ENCODE peak calls at places on chromosomes 7 and 10, in nine cellular contexts. Q is esophagus muscularis mucosa, J is spleen, F is ovary, G is tibial nerve, S is K562, O is H1, I is body of pancreas, K is uterus. R is an unnamed sample. For H3K4me1, the result is how much of the 10 kb centered on the place peaks cover.

GRCh38 chr7:121752706-121753105 is 120.3 kb upstream of the PTPRZ1 start:
- DNase-seq in K (no peak), J (no peak), S (no peak), O (no peak), G (no peak), Q (no peak), I (no peak), F (no peak), R (no peak)

GRCh38 chr7:25926009-25926408 is 226.0 kb upstream of the NFE2L3 start:
- DNase-seq in I (no peak), K (no peak), Q (peak), S (no peak), G (no peak), F (no peak), O (no peak), J (no peak), R (no peak)

GRCh38 chr7:93212881-93213280 is 13.4 kb downstream of the HEPACAM2 start:
- DNase-seq in O (no peak), G (no peak), K (no peak), J (no peak), F (no peak), I (no peak), Q (no peak), S (no peak), R (no peak)

GRCh38 chr7:140625908-140626868 is 14.4 kb downstream of the DENND2A start:
- DNase-seq in J (no peak), I (peak), O (peak), F (peak), Q (peak), S (no peak), K (peak), G (peak), R (peak)

GRCh38 chr10:89215511-89215910 is 8.4 kb upstream of the CH25H start:
- DNase-seq in S (no peak), O (no peak), Q (no peak), I (no peak), J (no peak), K (no peak), G (no peak), F (no peak), R (no peak)

GRCh38 chr7:131328387-131329175 is 905 bp downstream of the MKLN1 start:
- DNase-seq in G (no peak), O (no peak), K (no peak), J (no peak), Q (no peak), S (no peak), I (no peak), F (no peak), R (no peak)

GRCh38 chr10:48627984-48628609 is 23.2 kb upstream of the ARHGAP22 start:
- DNase-seq in S (no peak), F (no peak), O (no peak), I (no peak), K (no peak), G (no peak), Q (peak), J (no peak), R (no peak)

GRCh38 chr7:159148430-159149395 is 4.0 kb upstream of the VIPR2 start:
- DNase-seq in O (no peak), J (peak), S (no peak), K (no peak), I (no peak), G (no peak), Q (peak), F (no peak), R (no peak)

GRCh38 chr7:137025469-137026175 is 157.2 kb downstream of the CHRM2 start:
- DNase-seq in F (no peak), Q (no peak), O (no peak), S (no peak), I (no peak), K (no peak), J (no peak), G (no peak), R (no peak)

GRCh38 chr10:49310460-49310859 is 11.5 kb downstream of the C10orf71 start:
- DNase-seq in I (no peak), O (no peak), G (no peak), F (no peak), J (no peak), Q (no peak), S (no peak), K (no peak), R (no peak)

GRCh38 chr7:136958016-136958415 is 89.6 kb downstream of the CHRM2 start:
- DNase-seq in O (no peak), I (no peak), S (no peak), J (no peak), K (no peak), F (no peak), Q (no peak), G (no peak), R (no peak)

GRCh38 chr7:24992314-24992713 is 12.3 kb upstream of the OSBPL3 start:
- DNase-seq in O (no peak), I (no peak), Q (no peak), G (no peak), J (no peak), F (no peak), S (no peak), K (no peak), R (no peak)

GRCh38 chr7:108605582-108606173 is 36.0 kb downstream of the DNAJB9 start:
- DNase-seq in K (no peak), Q (no peak), O (no peak), I (no peak), F (no peak), G (no peak), J (no peak), S (no peak), R (no peak)

GRCh38 chr7:4136501-4137110 is 545.5 kb upstream of the FOXK1 start:
- DNase-seq in F (peak), Q (no peak), J (peak), S (no peak), G (no peak), K (no peak), I (no peak), O (no peak), R (no peak)

GRCh38 chr7:135742371-135742770 is 6.2 kb downstream of the FAM180A start:
- DNase-seq in Q (no peak), J (no peak), G (no peak), K (no peak), S (no peak), I (no peak), F (no peak), O (no peak), R (no peak)

GRCh38 chr7:101532000-101532399 is 97.1 kb downstream of the MYL10 start:
- DNase-seq in S (no peak), Q (no peak), O (no peak), F (no peak), I (no peak), G (no peak), J (no peak), K (no peak), R (no peak)

GRCh38 chr7:133480868-133481267 is 228.0 kb downstream of the EXOC4 start:
- DNase-seq in I (no peak), S (no peak), K (no peak), J (no peak), Q (no peak), G (no peak), F (no peak), O (no peak), R (no peak)

GRCh38 chr10:58641095-58641531 is 128.4 kb downstream of the BICC1 start:
- DNase-seq in I (no peak), Q (no peak), O (no peak), J (no peak), F (no peak), G (no peak), K (no peak), S (no peak), R (no peak)

GRCh38 chr10:29163746-29164145 is 125.1 kb upstream of the LYZL1 start:
- DNase-seq in Q (peak), G (no peak), S (no peak), J (no peak), I (no peak), K (no peak), F (no peak), O (no peak), R (no peak)

GRCh38 chr7:7969306-7970112 is 913 bp downstream of the GLCCI1 start:
- DNase-seq in O (no peak), F (peak), I (peak), G (peak), Q (no peak), S (peak), K (peak), J (peak), R (peak)

GRCh38 chr7:144027070-144027469 is 21.7 kb upstream of the OR2A5 start:
- DNase-seq in Q (no peak), J (no peak), G (no peak), O (no peak), F (no peak), K (no peak), S (no peak), I (no peak), R (no peak)

GRCh38 chr7:156378806-156379205 is 261.8 kb upstream of the RNF32 start:
- DNase-seq in J (no peak), S (no peak), F (no peak), O (no peak), Q (no peak), K (no peak), G (no peak), I (no peak), R (no peak)

GRCh38 chr10:26557641-26558014 is 119.5 kb downstream of the APBB1IP start:
- DNase-seq in S (no peak), K (no peak), O (no peak), I (no peak), G (no peak), Q (no peak), J (no peak), F (no peak), R (no peak)

GRCh38 chr7:53744361-53744760 is 708.9 kb downstream of the POM121L12 start:
- DNase-seq in K (no peak), S (no peak), G (no peak), F (no peak), Q (no peak), I (no peak), O (no peak), J (no peak), R (no peak)

GRCh38 chr10:59807629-59808620 is 54.7 kb upstream of the MRLN start:
- DNase-seq in S (no peak), F (no peak), Q (no peak), J (no peak), O (no peak), G (no peak), K (no peak), I (no peak), R (peak)

GRCh38 chr10:1255166-1255565 is 199.0 kb downstream of the WDR37 start:
- DNase-seq in F (no peak), K (no peak), G (no peak), S (no peak), O (no peak), J (peak), Q (no peak), I (no peak), R (no peak)

GRCh38 chr7:70726951-70727378 is 405.0 kb upstream of the GALNT17 start:
- DNase-seq in K (no peak), Q (no peak), O (no peak), S (no peak), F (no peak), I (no peak), J (no peak), G (no peak), R (no peak)

GRCh38 chr10:126867567-126868365 is 37.5 kb upstream of the DOCK1 start:
- DNase-seq in J (peak), O (no peak), S (no peak), Q (no peak), K (no peak), F (no peak), I (no peak), G (no peak), R (no peak)

GRCh38 chr7:123689250-123689649 is 33.6 kb downstream of the LMOD2 start:
- DNase-seq in G (no peak), F (no peak), I (no peak), Q (no peak), S (no peak), K (no peak), O (no peak), J (no peak), R (no peak)

GRCh38 chr7:146129997-146130396 is 13.4 kb downstream of the CNTNAP2 start:
- DNase-seq in K (no peak), G (no peak), O (no peak), S (no peak), J (no peak), I (no peak), F (no peak), Q (no peak), R (no peak)

GRCh38 chr7:30926323-30926722 is 14.7 kb downstream of the AQP1 start:
- DNase-seq in Q (no peak), G (peak), O (no peak), F (peak), I (peak), J (peak), K (peak), S (peak), R (no peak)

GRCh38 chr10:17645591-17646345 is 1.8 kb downstream of the STAM start:
- DNase-seq in S (no peak), Q (no peak), O (no peak), K (no peak), J (no peak), I (no peak), G (no peak), F (no peak), R (no peak)

GRCh38 chr7:157357129-157358040 is 20.6 kb downstream of the DNAJB6 start:
- DNase-seq in S (no peak), F (no peak), I (no peak), J (no peak), O (no peak), G (no peak), Q (no peak), K (no peak), R (no peak)

GRCh38 chr7:157547102-157547501 is 210.3 kb downstream of the DNAJB6 start:
- DNase-seq in Q (no peak), F (no peak), I (no peak), S (no peak), G (no peak), K (no peak), J (peak), O (no peak), R (no peak)

GRCh38 chr7:32579776-32580175 is 84.5 kb downstream of the AVL9 start:
- DNase-seq in O (no peak), Q (no peak), G (no peak), K (no peak), F (no peak), S (no peak), I (no peak), J (no peak), R (no peak)

GRCh38 chr10:129711261-129711660 is 244.2 kb downstream of the MGMT start:
- DNase-seq in K (no peak), O (no peak), J (no peak), I (no peak), G (no peak), F (no peak), Q (no peak), S (no peak), R (no peak)

GRCh38 chr7:126637538-126637937 is 615.2 kb downstream of the GRM8 start:
- DNase-seq in K (no peak), I (no peak), O (no peak), G (no peak), F (no peak), Q (no peak), J (no peak), S (no peak), R (no peak)

GRCh38 chr10:48604408-48605263 is at the start of gene ARHGAP22:
- DNase-seq in S (peak), O (no peak), I (no peak), J (no peak), K (no peak), F (peak), Q (peak), G (peak), R (peak)

GRCh38 chr10:80168111-80168511 is 35.6 kb downstream of the PLAC9 start:
- DNase-seq in K (no peak), O (no peak), Q (peak), S (no peak), J (peak), I (no peak), F (no peak), G (no peak), R (peak)

GRCh38 chr10:80167471-80167870 is 34.9 kb downstream of the PLAC9 start:
- DNase-seq in Q (no peak), O (no peak), K (no peak), F (no peak), I (no peak), J (peak), G (no peak), S (no peak), R (no peak)

GRCh38 chr10:80170026-80170425 is 35.3 kb downstream of the ANXA11 start:
- DNase-seq in I (no peak), G (no peak), O (no peak), J (no peak), F (no peak), S (no peak), Q (no peak), K (no peak), R (no peak)

GRCh38 chr10:80170641-80171040 is 34.7 kb downstream of the ANXA11 start:
- DNase-seq in S (no peak), K (no peak), J (peak), O (no peak), F (no peak), G (no peak), I (no peak), Q (no peak), R (peak)

GRCh38 chr10:80168679-80169380 is 36.3 kb downstream of the PLAC9 start:
- DNase-seq in G (no peak), F (no peak), I (peak), K (no peak), S (peak), J (peak), Q (no peak), O (no peak), R (no peak)
- TF ChIP-seq CTCF in G (no peak), F (no peak), I (peak), K (no peak), S (peak), J (peak), Q (peak), O (peak), R (no peak)

GRCh38 chr7:6168469-6168868 is 104.0 kb downstream of the CYTH3 start:
- DNase-seq in I (no peak), F (no peak), K (no peak), S (no peak), G (no peak), O (no peak), J (no peak), Q (no peak), R (no peak)

GRCh38 chr7:6171532-6172330 is 100.7 kb downstream of the CYTH3 start:
- DNase-seq in G (no peak), J (no peak), Q (no peak), K (no peak), O (peak), I (no peak), F (no peak), S (no peak), R (no peak)

GRCh38 chr7:6172331-6173295 is 99.8 kb downstream of the CYTH3 start:
- DNase-seq in F (no peak), G (no peak), O (no peak), I (no peak), J (no peak), S (no peak), Q (no peak), K (no peak), R (no peak)

GRCh38 chr7:6169805-6170520 is 102.5 kb downstream of the CYTH3 start:
- DNase-seq in S (no peak), J (no peak), F (no peak), I (no peak), Q (no peak), G (no peak), K (no peak), O (no peak), R (no peak)

DNA sequence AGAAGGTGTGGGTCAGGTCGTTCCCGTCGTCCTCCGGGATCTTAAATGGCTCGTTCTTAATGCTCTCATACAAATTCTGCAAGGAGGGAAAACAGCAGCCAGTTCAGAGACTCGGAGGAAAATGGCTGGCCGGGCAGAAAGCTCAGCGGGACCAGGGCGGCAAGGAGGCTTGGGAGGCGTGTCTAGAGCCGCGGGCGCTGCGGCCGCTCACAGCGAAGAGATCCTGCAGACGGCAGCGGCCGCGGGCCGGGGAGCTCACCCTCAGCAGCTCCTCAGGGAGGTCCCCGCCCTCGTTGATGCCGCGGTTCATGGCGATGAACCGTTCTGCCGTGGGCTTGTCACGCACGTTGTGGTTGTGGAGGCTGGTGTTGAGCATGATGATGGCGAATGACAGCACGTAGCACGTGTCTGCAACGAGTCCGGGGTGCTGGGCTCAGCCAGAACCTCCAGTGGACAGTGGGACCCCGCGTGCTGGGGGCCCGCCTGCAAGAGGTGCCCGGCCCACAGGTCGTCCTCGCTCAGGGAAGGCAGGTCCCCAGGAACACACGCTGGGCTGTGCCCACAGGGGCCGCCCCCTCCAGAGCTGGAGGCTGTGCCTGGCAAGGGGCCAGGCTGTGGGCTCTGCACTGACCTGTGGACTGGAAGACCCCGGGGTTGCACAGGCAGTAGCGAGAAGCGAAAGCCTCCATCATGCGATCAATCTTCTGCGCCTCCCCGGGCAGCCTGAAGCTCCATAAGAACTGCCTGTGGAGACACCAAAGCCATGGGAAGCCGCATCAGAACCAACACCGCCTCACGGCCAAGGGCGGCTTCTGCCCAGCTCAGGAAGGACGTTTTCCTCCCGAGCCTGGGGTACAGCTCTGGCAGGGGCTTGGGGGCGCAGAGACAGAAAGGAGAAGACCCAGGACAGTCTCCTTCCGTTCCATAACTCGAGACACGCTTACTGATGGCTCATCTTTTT is 101.6 kb downstream of the CYTH3 start:
- DNase-seq in S (no peak), I (no peak), J (no peak), F (no peak), Q (no peak), O (no peak), K (no peak), G (no peak), R (no peak)
- TF ChIP-seq POLR2A in S (no peak), I (no peak), J (no peak), F (no peak), Q (no peak), O (no peak), K (no peak), G (no peak), R (no peak)

GRCh38 chr10:122057841-122058240 is 68.9 kb downstream of the TACC2 start:
- DNase-seq in I (no peak), Q (no peak), O (no peak), G (no peak), S (no peak), J (no peak), K (no peak), F (no peak), R (no peak)
- H3K4me1 ChIP-seq in I (under half), Q (under half), O (under half), G (under half), S (under half), J (under half), K (under half), F (under half), R (under half)

GRCh38 chr10:3544561-3544960 is 240.4 kb downstream of the KLF6 start:
- DNase-seq in Q (no peak), G (no peak), K (no peak), O (no peak), I (no peak), F (no peak), S (no peak), J (no peak), R (no peak)
- TF ChIP-seq CTCF in Q (no peak), G (no peak), K (no peak), O (no peak), I (no peak), F (no peak), S (no peak), J (no peak), R (no peak)

DNA sequence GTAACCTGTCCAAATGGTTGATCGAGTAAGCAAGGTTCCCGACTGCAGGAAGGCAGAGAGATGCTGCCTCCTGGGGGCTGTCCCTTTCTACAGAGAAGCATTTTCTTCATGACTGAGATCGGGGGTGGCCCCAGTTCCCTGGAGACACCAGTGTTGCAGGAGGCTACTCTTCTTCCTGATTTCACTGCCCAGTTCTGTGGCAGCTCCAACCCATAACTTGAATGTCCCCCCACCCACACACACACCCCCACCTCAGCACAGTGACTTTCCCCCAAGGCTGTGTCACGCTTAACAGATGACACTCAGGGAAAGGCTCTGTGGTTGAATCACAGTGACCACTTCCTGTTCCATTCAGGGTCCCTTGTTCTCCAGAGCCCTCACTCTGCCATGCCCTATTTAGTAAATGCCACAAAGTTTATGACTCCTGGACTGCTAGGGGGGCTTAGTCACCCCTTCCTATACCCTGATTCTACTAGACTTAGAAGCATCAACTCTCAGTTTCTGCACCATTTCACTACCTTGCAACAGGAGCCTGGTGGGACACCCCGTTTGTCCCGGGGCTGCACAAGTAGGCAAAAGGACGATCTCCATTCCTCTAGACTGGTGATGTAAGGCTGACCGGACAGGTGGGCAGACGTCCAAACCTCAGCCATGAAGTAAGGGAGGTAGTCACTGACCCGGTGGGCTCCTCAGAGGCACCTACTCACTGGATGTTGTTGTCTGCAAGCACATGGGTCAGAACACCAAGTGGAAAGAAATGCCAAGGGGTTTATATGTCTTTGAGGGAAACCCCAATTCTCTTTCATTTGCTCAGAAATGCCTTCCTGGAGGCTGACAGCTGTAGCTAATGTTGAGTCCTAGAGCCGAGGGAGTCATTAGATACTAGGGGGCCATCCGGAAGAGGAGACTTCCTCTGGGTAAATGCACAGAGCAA is 31.3 kb upstream of the SMC3 start:
- DNase-seq in S (peak), O (no peak), G (no peak), K (no peak), F (no peak), I (no peak), Q (peak), J (peak), R (no peak)
- TF ChIP-seq POLR2A in S (no peak), O (no peak), G (no peak), K (no peak), F (no peak), I (no peak), Q (no peak), J (no peak), R (no peak)